ENCODE peak calls at places on chromosome 1, in eight cellular contexts. One of them, this sample, is unnamed.

GRCh38 chr1:154867841-154868610 is 2.1 kb downstream of the KCNN3 start:
- DNase-seq in BJ: no peak
- DNase-seq in GM12878: no peak
- DNase-seq in psoas muscle: no peak
- DNase-seq in brain microvascular endothelial cell: no peak
- DNase-seq in body of pancreas: no peak
- DNase-seq in astrocyte: no peak
- DNase-seq in cardiac muscle cell: no peak
- DNase-seq in this sample: no peak

GRCh38 chr1:3968851-3969250 is 68.8 kb upstream of the C1orf174 start:
- DNase-seq in BJ: no peak
- DNase-seq in GM12878: no peak
- DNase-seq in psoas muscle: no peak
- DNase-seq in brain microvascular endothelial cell: no peak
- DNase-seq in body of pancreas: no peak
- DNase-seq in astrocyte: no peak
- DNase-seq in cardiac muscle cell: no peak
- DNase-seq in this sample: no peak

GRCh38 chr1:170562644-170563338 is 30.8 kb downstream of the GORAB start:
- DNase-seq in BJ: peak; percentile 59
- DNase-seq in GM12878: peak; percentile 21
- DNase-seq in psoas muscle: peak; percentile 65
- DNase-seq in brain microvascular endothelial cell: peak; percentile 86
- DNase-seq in body of pancreas: peak; percentile 33
- DNase-seq in astrocyte: peak; percentile 87
- DNase-seq in cardiac muscle cell: peak; percentile 95
- DNase-seq in this sample: peak; percentile 60

GRCh38 chr1:40140211-40140709 is 20.9 kb upstream of the RLF start:
- DNase-seq in BJ: no peak
- DNase-seq in GM12878: no peak
- DNase-seq in psoas muscle: no peak
- DNase-seq in brain microvascular endothelial cell: peak; percentile 3
- DNase-seq in body of pancreas: no peak
- DNase-seq in astrocyte: peak; percentile 29
- DNase-seq in cardiac muscle cell: peak; percentile 17
- DNase-seq in this sample: no peak

GRCh38 chr1:204295666-204296065 is 64.1 kb downstream of the PLEKHA6 start:
- DNase-seq in BJ: no peak
- DNase-seq in GM12878: no peak
- DNase-seq in psoas muscle: peak; percentile 63
- DNase-seq in brain microvascular endothelial cell: no peak
- DNase-seq in body of pancreas: no peak
- DNase-seq in astrocyte: no peak
- DNase-seq in cardiac muscle cell: peak; percentile 30
- DNase-seq in this sample: no peak

GRCh38 chr1:100847481-100847880 is 47.2 kb downstream of the EXTL2 start:
- DNase-seq in BJ: peak; percentile 34
- DNase-seq in GM12878: no peak
- DNase-seq in psoas muscle: no peak
- DNase-seq in brain microvascular endothelial cell: no peak
- DNase-seq in body of pancreas: no peak
- DNase-seq in astrocyte: no peak
- DNase-seq in cardiac muscle cell: peak; percentile 50
- DNase-seq in this sample: no peak

GRCh38 chr1:228280106-228280901 is 72.5 kb downstream of the OBSCN start:
- DNase-seq in BJ: no peak
- DNase-seq in GM12878: no peak
- DNase-seq in psoas muscle: peak; percentile 67
- DNase-seq in brain microvascular endothelial cell: no peak
- DNase-seq in body of pancreas: no peak
- DNase-seq in astrocyte: no peak
- DNase-seq in cardiac muscle cell: no peak
- DNase-seq in this sample: no peak

GRCh38 chr1:47996406-47997226 is 569 bp downstream of the TRABD2B start:
- DNase-seq in BJ: no peak
- DNase-seq in GM12878: no peak
- DNase-seq in psoas muscle: peak; percentile 55
- DNase-seq in brain microvascular endothelial cell: no peak
- DNase-seq in body of pancreas: peak; percentile 32
- DNase-seq in astrocyte: no peak
- DNase-seq in cardiac muscle cell: peak; percentile 30
- DNase-seq in this sample: no peak

GRCh38 chr1:63663301-63663700 is 70.1 kb downstream of the PGM1 start:
- DNase-seq in BJ: peak; percentile 39
- DNase-seq in GM12878: no peak
- DNase-seq in psoas muscle: no peak
- DNase-seq in brain microvascular endothelial cell: peak; percentile 40
- DNase-seq in body of pancreas: no peak
- DNase-seq in astrocyte: peak; percentile 65
- DNase-seq in cardiac muscle cell: no peak
- DNase-seq in this sample: no peak

GRCh38 chr1:6347641-6348487 is 45.7 kb downstream of the ACOT7 start:
- DNase-seq in BJ: no peak
- DNase-seq in GM12878: no peak
- DNase-seq in psoas muscle: peak; percentile 69
- DNase-seq in brain microvascular endothelial cell: no peak
- DNase-seq in body of pancreas: peak; percentile 51
- DNase-seq in astrocyte: peak; percentile 39
- DNase-seq in cardiac muscle cell: peak; percentile 48
- DNase-seq in this sample: no peak

GRCh38 chr1:211369640-211370039 is 43.0 kb downstream of the TRAF5 start:
- DNase-seq in BJ: no peak
- DNase-seq in GM12878: no peak
- DNase-seq in psoas muscle: no peak
- DNase-seq in brain microvascular endothelial cell: no peak
- DNase-seq in body of pancreas: no peak
- DNase-seq in astrocyte: no peak
- DNase-seq in cardiac muscle cell: no peak
- DNase-seq in this sample: no peak

GRCh38 chr1:25486602-25487001 is 55.9 kb downstream of the MACO1 start:
- DNase-seq in BJ: no peak
- DNase-seq in GM12878: no peak
- DNase-seq in psoas muscle: no peak
- DNase-seq in brain microvascular endothelial cell: no peak
- DNase-seq in body of pancreas: no peak
- DNase-seq in astrocyte: peak; percentile 32
- DNase-seq in cardiac muscle cell: peak; percentile 25
- DNase-seq in this sample: no peak

GRCh38 chr1:101081496-101082282 is 56.1 kb upstream of the DPH5 start:
- DNase-seq in BJ: no peak
- DNase-seq in GM12878: no peak
- DNase-seq in psoas muscle: no peak
- DNase-seq in brain microvascular endothelial cell: no peak
- DNase-seq in body of pancreas: no peak
- DNase-seq in astrocyte: no peak
- DNase-seq in cardiac muscle cell: no peak
- DNase-seq in this sample: no peak

GRCh38 chr1:112359961-112360767 is 35.9 kb upstream of the CTTNBP2NL start:
- DNase-seq in BJ: peak; percentile 59
- DNase-seq in GM12878: no peak
- DNase-seq in psoas muscle: peak; percentile 83
- DNase-seq in brain microvascular endothelial cell: peak; percentile 28
- DNase-seq in body of pancreas: peak; percentile 17
- DNase-seq in astrocyte: peak; percentile 72
- DNase-seq in cardiac muscle cell: peak; percentile 97
- DNase-seq in this sample: no peak

GRCh38 chr1:206834217-206834616 is 31.2 kb upstream of the IL20 start:
- DNase-seq in BJ: no peak
- DNase-seq in GM12878: no peak
- DNase-seq in psoas muscle: no peak
- DNase-seq in brain microvascular endothelial cell: no peak
- DNase-seq in body of pancreas: no peak
- DNase-seq in astrocyte: no peak
- DNase-seq in cardiac muscle cell: no peak
- DNase-seq in this sample: no peak

GRCh38 chr1:206834711-206835110 is 30.7 kb upstream of the IL20 start:
- DNase-seq in BJ: no peak
- DNase-seq in GM12878: no peak
- DNase-seq in psoas muscle: no peak
- DNase-seq in brain microvascular endothelial cell: no peak
- DNase-seq in body of pancreas: no peak
- DNase-seq in astrocyte: no peak
- DNase-seq in cardiac muscle cell: peak; percentile 32
- DNase-seq in this sample: no peak

GRCh38 chr1:206835186-206835585 is 30.2 kb upstream of the IL20 start:
- DNase-seq in BJ: no peak
- DNase-seq in GM12878: no peak
- DNase-seq in psoas muscle: no peak
- DNase-seq in brain microvascular endothelial cell: no peak
- DNase-seq in body of pancreas: no peak
- DNase-seq in astrocyte: no peak
- DNase-seq in cardiac muscle cell: no peak
- DNase-seq in this sample: no peak

GRCh38 chr1:206833741-206834140 is 31.7 kb upstream of the IL20 start:
- DNase-seq in BJ: no peak
- DNase-seq in GM12878: no peak
- DNase-seq in psoas muscle: no peak
- DNase-seq in brain microvascular endothelial cell: no peak
- DNase-seq in body of pancreas: no peak
- DNase-seq in astrocyte: no peak
- DNase-seq in cardiac muscle cell: no peak
- DNase-seq in this sample: no peak

GRCh38 chr1:206836111-206836510 is 29.3 kb upstream of the IL20 start:
- DNase-seq in BJ: peak; percentile 42
- DNase-seq in GM12878: no peak
- DNase-seq in psoas muscle: no peak
- DNase-seq in brain microvascular endothelial cell: no peak
- DNase-seq in body of pancreas: no peak
- DNase-seq in astrocyte: no peak
- DNase-seq in cardiac muscle cell: no peak
- DNase-seq in this sample: no peak
- H3K27me3 ChIP-seq in BJ: no peaks in the 10 kb centered on the region
- H3K27me3 ChIP-seq in GM12878: no peaks in the 10 kb centered on the region
- H3K27me3 ChIP-seq in psoas muscle: peaks cover 10% of the 10 kb centered on the region
- H3K27me3 ChIP-seq in brain microvascular endothelial cell: peaks cover 16% of the 10 kb centered on the region
- H3K27me3 ChIP-seq in body of pancreas: no peaks in the 10 kb centered on the region
- H3K27me3 ChIP-seq in astrocyte: peaks cover 23% of the 10 kb centered on the region
- H3K27me3 ChIP-seq in cardiac muscle cell: peaks cover 4% of the 10 kb centered on the region
- H3K27me3 ChIP-seq in this sample: no peaks in the 10 kb centered on the region

DNA sequence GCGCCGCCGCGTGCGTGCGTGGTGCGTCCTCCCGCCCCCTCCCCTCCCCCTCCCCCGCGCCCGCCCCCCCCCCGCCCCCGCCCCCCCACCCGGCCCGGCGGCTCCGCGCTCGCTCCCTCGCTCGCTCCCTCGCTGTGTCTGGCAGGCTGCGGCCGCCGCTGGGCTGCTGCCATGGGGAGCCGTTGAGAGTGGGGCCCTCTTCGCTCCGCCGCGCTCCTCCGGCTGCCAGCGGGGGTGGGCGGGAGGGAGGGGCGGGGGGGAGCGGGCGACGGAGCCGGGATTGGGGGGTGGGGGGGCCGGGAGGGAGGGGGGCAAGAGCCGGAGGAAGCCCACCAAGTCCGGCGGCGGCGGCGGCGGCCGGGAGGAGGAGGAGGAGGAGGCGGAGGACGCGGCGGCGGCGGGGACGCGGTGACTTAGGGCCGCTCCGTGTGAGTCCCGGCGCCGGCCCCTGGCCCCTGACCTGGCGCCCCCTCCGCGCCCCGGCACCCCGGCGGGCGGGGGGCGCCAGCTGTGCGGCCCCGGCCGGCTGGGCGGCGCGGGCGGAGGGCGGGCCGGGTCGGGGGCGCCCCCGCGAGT is 2.4 kb upstream of the ZBTB18 start:
- DNase-seq in BJ: no peak
- DNase-seq in GM12878: no peak
- DNase-seq in psoas muscle: no peak
- DNase-seq in brain microvascular endothelial cell: no peak
- DNase-seq in body of pancreas: no peak
- DNase-seq in astrocyte: no peak
- DNase-seq in cardiac muscle cell: no peak
- DNase-seq in this sample: no peak
- H3K4me3 ChIP-seq in BJ: peak overlapping the region; percentile 84
- H3K4me3 ChIP-seq in GM12878: no peak overlapping the region
- H3K4me3 ChIP-seq in psoas muscle: peak overlapping the region; percentile 81
- H3K4me3 ChIP-seq in brain microvascular endothelial cell: peak overlapping the region; percentile 70
- H3K4me3 ChIP-seq in body of pancreas: no peak overlapping the region
- H3K4me3 ChIP-seq in astrocyte: no peak overlapping the region
- H3K4me3 ChIP-seq in cardiac muscle cell: peak overlapping the region; percentile 87
- H3K4me3 ChIP-seq in this sample: peak overlapping the region; percentile 100

GRCh38 chr1:38076038-38076437 is 29.4 kb upstream of the POU3F1 start:
- DNase-seq in BJ: no peak
- DNase-seq in GM12878: no peak
- DNase-seq in psoas muscle: no peak
- DNase-seq in brain microvascular endothelial cell: no peak
- DNase-seq in body of pancreas: no peak
- DNase-seq in astrocyte: no peak
- DNase-seq in cardiac muscle cell: peak; percentile 53
- DNase-seq in this sample: no peak

GRCh38 chr1:38073926-38074677 is 27.5 kb upstream of the POU3F1 start:
- DNase-seq in BJ: no peak
- DNase-seq in GM12878: no peak
- DNase-seq in psoas muscle: no peak
- DNase-seq in brain microvascular endothelial cell: no peak
- DNase-seq in body of pancreas: no peak
- DNase-seq in astrocyte: peak; percentile 10
- DNase-seq in cardiac muscle cell: no peak
- DNase-seq in this sample: no peak

GRCh38 chr1:38077523-38078147 is 31.0 kb upstream of the POU3F1 start:
- DNase-seq in BJ: no peak
- DNase-seq in GM12878: no peak
- DNase-seq in psoas muscle: no peak
- DNase-seq in brain microvascular endothelial cell: no peak
- DNase-seq in body of pancreas: no peak
- DNase-seq in astrocyte: peak; percentile 3
- DNase-seq in cardiac muscle cell: no peak
- DNase-seq in this sample: no peak

GRCh38 chr1:38075191-38075590 is 28.6 kb upstream of the POU3F1 start:
- DNase-seq in BJ: no peak
- DNase-seq in GM12878: no peak
- DNase-seq in psoas muscle: no peak
- DNase-seq in brain microvascular endothelial cell: no peak
- DNase-seq in body of pancreas: no peak
- DNase-seq in astrocyte: no peak
- DNase-seq in cardiac muscle cell: no peak
- DNase-seq in this sample: no peak

GRCh38 chr1:38076455-38076854 is 29.9 kb upstream of the POU3F1 start:
- DNase-seq in BJ: no peak
- DNase-seq in GM12878: no peak
- DNase-seq in psoas muscle: no peak
- DNase-seq in brain microvascular endothelial cell: no peak
- DNase-seq in body of pancreas: no peak
- DNase-seq in astrocyte: no peak
- DNase-seq in cardiac muscle cell: no peak
- DNase-seq in this sample: no peak
- H3K27me3 ChIP-seq in BJ: no peaks in the 10 kb centered on the region
- H3K27me3 ChIP-seq in GM12878: no peaks in the 10 kb centered on the region
- H3K27me3 ChIP-seq in psoas muscle: no peaks in the 10 kb centered on the region
- H3K27me3 ChIP-seq in brain microvascular endothelial cell: peaks cover 11% of the 10 kb centered on the region
- H3K27me3 ChIP-seq in body of pancreas: no peaks in the 10 kb centered on the region
- H3K27me3 ChIP-seq in astrocyte: peaks cover 8% of the 10 kb centered on the region
- H3K27me3 ChIP-seq in cardiac muscle cell: no peaks in the 10 kb centered on the region
- H3K27me3 ChIP-seq in this sample: no peaks in the 10 kb centered on the region

DNA sequence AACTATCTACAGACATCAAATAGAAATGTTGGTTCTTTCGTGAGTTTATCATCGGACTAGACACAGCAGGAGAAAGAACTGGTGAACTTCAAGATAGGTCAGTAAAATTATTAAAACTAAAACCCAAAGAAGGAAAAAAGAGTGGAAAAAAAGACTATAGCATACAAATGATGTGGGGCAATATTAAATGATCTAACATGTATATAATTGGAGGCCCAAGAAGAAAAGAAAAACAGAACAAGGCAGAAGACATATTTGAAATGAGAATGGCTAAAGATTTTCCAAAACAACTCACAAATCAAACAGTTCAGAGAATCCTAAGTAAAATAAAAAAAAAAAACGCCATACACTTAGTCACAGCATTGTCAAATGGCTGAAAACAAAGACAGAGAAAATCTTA is 101.8 kb downstream of the PCNX2 start:
- DNase-seq in BJ: no peak
- DNase-seq in GM12878: no peak
- DNase-seq in psoas muscle: no peak
- DNase-seq in brain microvascular endothelial cell: no peak
- DNase-seq in body of pancreas: no peak
- DNase-seq in astrocyte: no peak
- DNase-seq in cardiac muscle cell: no peak
- DNase-seq in this sample: no peak
- H3K4me3 ChIP-seq in BJ: no peak overlapping the region
- H3K4me3 ChIP-seq in GM12878: no peak overlapping the region
- H3K4me3 ChIP-seq in psoas muscle: no peak overlapping the region
- H3K4me3 ChIP-seq in brain microvascular endothelial cell: no peak overlapping the region
- H3K4me3 ChIP-seq in body of pancreas: no peak overlapping the region
- H3K4me3 ChIP-seq in astrocyte: no peak overlapping the region
- H3K4me3 ChIP-seq in cardiac muscle cell: no peak overlapping the region
- H3K4me3 ChIP-seq in this sample: no peak overlapping the region

This sample was measured in thoracic aorta.